ENCODE peak calls at places on chromosomes 7 and 10, in six cellular contexts. B is stomach, A is D341Med, H is IMR-90, Q is T-cell, N is colonic mucosa. E is an unnamed sample.

GRCh38 chr10:6409982-6410694 is 169.9 kb downstream of the PRKCQ start:
- DNase-seq in B (no peak), A (no peak), H (peak; percentile 76), Q (peak; percentile 72), N (peak; percentile 53), E (no peak)

GRCh38 chr7:31782411-31782991 is 95.5 kb downstream of the PPP1R17 start:
- DNase-seq in B (no peak), A (peak; percentile 70), H (peak; percentile 77), Q (no peak), N (no peak), E (peak; percentile 13)

GRCh38 chr10:103720328-103720963 is 134.9 kb downstream of the SH3PXD2A start:
- DNase-seq in B (no peak), A (no peak), H (peak; percentile 65), Q (no peak), N (no peak), E (no peak)

GRCh38 chr7:27235387-27236052 is 7.1 kb upstream of the EVX1 start:
- DNase-seq in B (peak; percentile 50), A (peak; percentile 77), H (no peak), Q (no peak), N (peak; percentile 75), E (peak; percentile 41)

GRCh38 chr10:122392835-122393234 is 18.3 kb downstream of the PLEKHA1 start:
- DNase-seq in B (no peak), A (no peak), H (no peak), Q (no peak), N (no peak), E (no peak)

GRCh38 chr10:103504181-103504783 is 10.8 kb downstream of the NEURL1 start:
- DNase-seq in B (peak; percentile 34), A (no peak), H (peak; percentile 94), Q (peak; percentile 29), N (no peak), E (peak; percentile 71)

GRCh38 chr10:131961777-131962450 is 19.8 kb downstream of the BNIP3 start:
- DNase-seq in B (no peak), A (no peak), H (no peak), Q (no peak), N (no peak), E (peak; percentile 17)

GRCh38 chr10:92183199-92183598 is 107.7 kb downstream of the CPEB3 start:
- DNase-seq in B (no peak), A (no peak), H (no peak), Q (no peak), N (no peak), E (no peak)

GRCh38 chr7:73865738-73866445 is 4.9 kb downstream of the TMEM270 start:
- DNase-seq in B (peak; percentile 41), A (peak; percentile 76), H (peak; percentile 63), Q (no peak), N (no peak), E (peak; percentile 47)

E was measured in body of pancreas.